ENCODE peak calls at places on chromosomes 11 and 22, in four cellular contexts. B is body of pancreas, T is suprapubic skin, M is GM12878. U is an unnamed sample.

GRCh38 chr11:8989411-8989810 is 14.4 kb downstream of the NRIP3 start:
- DNase-seq in B (no peak), T (no peak), M (no peak), U (no peak)

GRCh38 chr11:78444726-78445125 is 27.1 kb upstream of the GAB2 start:
- DNase-seq in B (no peak), T (no peak), M (no peak), U (no peak)

GRCh38 chr11:112795142-112795815 is 165.9 kb upstream of the NCAM1 start:
- DNase-seq in B (peak; percentile 35), T (no peak), M (no peak), U (no peak)

GRCh38 chr11:72394456-72394855 is 39.9 kb downstream of the CLPB start:
- DNase-seq in B (no peak), T (no peak), M (no peak), U (no peak)

GRCh38 chr11:68411501-68411991 is 49.0 kb upstream of the PPP6R3 start:
- DNase-seq in B (no peak), T (no peak), M (no peak), U (no peak)

GRCh38 chr22:20021196-20022181 is 579 bp downstream of the TANGO2 start:
- DNase-seq in B (peak; percentile 58), T (no peak), M (no peak), U (no peak)

GRCh38 chr11:116678887-116679286 is 93.9 kb downstream of the BUD13 start:
- DNase-seq in B (no peak), T (no peak), M (no peak), U (no peak)

GRCh38 chr11:86818466-86819282 is 18.3 kb downstream of the PRSS23 start:
- DNase-seq in B (no peak), T (no peak), M (peak; percentile 7), U (no peak)

GRCh38 chr11:30788849-30789248 is 202.7 kb upstream of the MPPED2 start:
- DNase-seq in B (no peak), T (no peak), M (no peak), U (no peak)

GRCh38 chr11:62905927-62906531 is 15.1 kb downstream of the CHRM1 start:
- DNase-seq in B (peak; percentile 86), T (no peak), M (peak; percentile 46), U (peak; percentile 90)

GRCh38 chr11:20388096-20389055 is 860 bp downstream of the PRMT3 start:
- DNase-seq in B (no peak), T (no peak), M (no peak), U (no peak)

GRCh38 chr11:57647960-57648776 is 1.5 kb downstream of the YPEL4 start:
- DNase-seq in B (no peak), T (no peak), M (no peak), U (no peak)

GRCh38 chr22:30469165-30469564 is 2.7 kb downstream of the SEC14L3 start:
- DNase-seq in B (no peak), T (no peak), M (no peak), U (no peak)

GRCh38 chr22:42825796-42826195 is 31.3 kb downstream of the ARFGAP3 start:
- DNase-seq in B (no peak), T (no peak), M (no peak), U (no peak)

GRCh38 chr11:64580387-64580786 is 10.6 kb upstream of the SLC22A12 start:
- DNase-seq in B (no peak), T (no peak), M (no peak), U (peak; percentile 22)

GRCh38 chr11:12075291-12075690 is 35.1 kb upstream of the MICAL2 start:
- DNase-seq in B (no peak), T (peak; percentile 34), M (no peak), U (no peak)

GRCh38 chr11:2328656-2329354 is 27.0 kb downstream of the TSPAN32 start:
- DNase-seq in B (no peak), T (peak; percentile 71), M (no peak), U (peak; percentile 35)

GRCh38 chr11:69686452-69686851 is 11.3 kb upstream of the LTO1 start:
- DNase-seq in B (no peak), T (no peak), M (no peak), U (peak; percentile 67)

GRCh38 chr11:74671520-74672196 is 59.6 kb downstream of the CHRDL2 start:
- DNase-seq in B (no peak), T (no peak), M (no peak), U (no peak)

GRCh38 chr22:27197618-27198017 is 540.2 kb downstream of the MIAT start:
- DNase-seq in B (no peak), T (no peak), M (no peak), U (no peak)
- H3K27me3 ChIP-seq in B (no peaks in the 10 kb centered on the region), T (peaks cover 6% of the 10 kb centered on the region), M (no peaks in the 10 kb centered on the region), U (peaks cover 12% of the 10 kb centered on the region)

DNA sequence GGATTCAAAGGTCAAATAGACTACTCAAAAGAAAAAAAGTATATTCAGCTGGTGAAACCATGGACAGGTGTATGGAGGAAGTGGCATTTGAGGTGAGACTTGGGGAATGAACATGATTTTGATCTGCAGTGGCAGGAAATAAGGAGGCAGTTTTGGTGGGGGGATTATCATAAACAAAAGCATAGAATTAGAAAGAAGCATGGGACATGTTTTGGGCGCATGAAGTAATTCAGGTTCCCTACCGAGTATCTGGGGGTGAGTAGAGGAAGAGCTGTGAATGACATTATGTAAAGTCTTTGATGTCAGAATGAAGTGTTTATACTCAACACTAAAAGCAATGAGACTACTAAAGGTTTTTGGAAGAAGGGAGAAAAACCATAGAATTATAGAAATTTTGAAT is 3.1 kb downstream of the CLMP start:
- DNase-seq in B (no peak), T (no peak), M (no peak), U (no peak)
- H3K4me1 ChIP-seq in B (peaks cover 18% of the 10 kb centered on the region), T (peaks cover 21% of the 10 kb centered on the region), M (no peaks in the 10 kb centered on the region), U (peaks cover 13% of the 10 kb centered on the region)

DNA sequence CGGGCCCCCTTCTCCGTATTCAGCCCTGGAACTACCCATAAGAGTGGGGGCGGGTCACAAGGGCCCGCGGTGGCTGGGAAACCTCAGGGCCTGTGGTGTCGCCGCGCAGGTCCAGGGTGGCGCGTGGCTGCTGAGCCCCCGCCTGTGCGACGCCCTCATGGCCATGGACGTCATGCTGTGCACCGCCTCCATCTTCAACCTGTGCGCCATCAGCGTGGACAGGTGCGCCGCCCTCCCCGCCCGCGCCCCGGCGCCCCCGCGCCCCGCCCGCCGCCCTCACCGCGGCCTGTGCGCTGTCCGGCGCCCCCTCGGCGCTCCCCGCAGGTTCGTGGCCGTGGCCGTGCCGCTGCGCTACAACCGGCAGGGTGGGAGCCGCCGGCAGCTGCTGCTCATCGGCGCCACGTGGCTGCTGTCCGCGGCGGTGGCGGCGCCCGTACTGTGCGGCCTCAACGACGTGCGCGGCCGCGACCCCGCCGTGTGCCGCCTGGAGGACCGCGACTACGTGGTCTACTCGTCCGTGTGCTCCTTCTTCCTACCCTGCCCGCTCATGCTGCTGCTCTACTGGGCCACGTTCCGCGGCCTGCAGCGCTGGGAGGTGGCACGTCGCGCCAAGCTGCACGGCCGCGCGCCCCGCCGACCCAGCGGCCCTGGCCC is 2.4 kb downstream of the DRD4 start:
- DNase-seq in B (no peak), T (no peak), M (no peak), U (no peak)
- H3K27me3 ChIP-seq in B (no peaks in the 10 kb centered on the region), T (peaks cover 39% of the 10 kb centered on the region), M (no peaks in the 10 kb centered on the region), U (peaks cover 49% of the 10 kb centered on the region)

GRCh38 chr11:7584910-7585309 is 71.1 kb downstream of the PPFIBP2 start:
- DNase-seq in B (no peak), T (no peak), M (no peak), U (no peak)

GRCh38 chr11:7583248-7583647 is 69.4 kb downstream of the PPFIBP2 start:
- DNase-seq in B (no peak), T (peak; percentile 40), M (no peak), U (no peak)

GRCh38 chr11:7579226-7579825 is 65.5 kb downstream of the PPFIBP2 start:
- DNase-seq in B (no peak), T (no peak), M (no peak), U (no peak)

GRCh38 chr11:7585816-7586215 is 72.0 kb downstream of the PPFIBP2 start:
- DNase-seq in B (no peak), T (no peak), M (no peak), U (no peak)

DNA sequence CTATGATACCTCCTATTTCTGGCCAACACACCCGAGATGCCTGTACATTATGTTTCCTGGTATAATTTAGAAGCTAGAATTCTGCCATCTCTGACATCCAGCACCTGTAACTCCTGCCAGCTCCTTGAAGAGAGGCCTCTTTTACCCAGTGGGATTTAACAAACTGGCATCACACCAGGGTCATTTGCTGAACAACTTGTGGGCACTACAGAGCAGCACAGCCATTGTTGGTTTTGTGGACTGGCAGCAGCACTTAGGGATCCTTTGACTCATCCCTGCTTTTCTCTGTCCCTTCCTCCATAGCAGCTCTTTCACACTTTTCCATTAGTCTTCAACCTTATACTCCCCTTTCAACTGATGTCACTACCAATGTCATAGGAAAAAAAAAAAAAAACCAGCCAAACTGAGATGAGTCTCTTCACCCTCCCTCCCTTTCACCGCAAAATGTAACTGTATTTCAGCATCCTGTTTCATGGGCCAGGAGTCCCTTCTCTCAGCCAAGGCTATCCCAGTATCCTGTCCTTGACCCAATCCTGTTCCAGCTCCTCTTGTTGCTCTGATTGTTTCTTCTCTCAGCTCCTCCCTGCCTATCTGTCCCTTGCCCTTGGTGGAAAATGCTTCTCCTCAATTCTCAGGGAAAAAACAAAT is 68.7 kb downstream of the PPFIBP2 start:
- DNase-seq in B (no peak), T (no peak), M (no peak), U (no peak)
- H3K4me1 ChIP-seq in B (no peaks in the 10 kb centered on the region), T (peaks cover 86% of the 10 kb centered on the region), M (peaks cover 29% of the 10 kb centered on the region), U (peaks cover 30% of the 10 kb centered on the region)

GRCh38 chr11:14977481-14977880 is 5.3 kb upstream of the CALCA start:
- DNase-seq in B (no peak), T (no peak), M (no peak), U (no peak)
- H3K27me3 ChIP-seq in B (no peaks in the 10 kb centered on the region), T (peaks cover 41% of the 10 kb centered on the region), M (peaks cover 5% of the 10 kb centered on the region), U (peaks cover 38% of the 10 kb centered on the region)

U was measured in spleen.